ENCODE peak calls at places on chromosomes 2 and 18, in ten cellular contexts. L is CD8-positive, alpha-beta T cell; F is pons; B is cardiac fibroblast; H is T-cell; G is upper lobe of right lung; D is SK-N-SH; J is AML-193; I is GM04504; C is NCI-H69. O is an unnamed sample.

GRCh38 chr2:74004212-74005182 is 19.8 kb downstream of the TET3 start:
- DNase-seq in C (no peak), F (no peak), G (peak), L (no peak), J (no peak), D (no peak), I (no peak), B (no peak), H (no peak), O (no peak)

GRCh38 chr18:52897611-52898010 is 557.6 kb downstream of the DCC start:
- DNase-seq in L (no peak), G (no peak), J (no peak), D (no peak), B (no peak), F (no peak), I (no peak), H (no peak), C (no peak), O (no peak)

GRCh38 chr2:215680605-215681598 is 245.0 kb upstream of the FN1 start:
- DNase-seq in C (no peak), F (peak), L (peak), H (peak), I (peak), B (peak), G (no peak), D (no peak), J (peak), O (no peak)

GRCh38 chr2:240460243-240460630 is 24.8 kb downstream of the GPC1 start:
- DNase-seq in H (no peak), I (no peak), C (no peak), B (no peak), J (no peak), G (peak), F (no peak), L (no peak), D (no peak), O (peak)

GRCh38 chr2:28088970-28089369 is 198.4 kb downstream of the BABAM2 start:
- DNase-seq in J (no peak), D (no peak), B (no peak), G (no peak), C (no peak), L (no peak), I (no peak), F (no peak), H (no peak), O (no peak)

GRCh38 chr2:69830045-69830905 is 815 bp downstream of the GMCL1 start:
- DNase-seq in I (no peak), F (peak), H (peak), G (peak), C (peak), J (peak), D (peak), B (peak), L (peak), O (no peak)

GRCh38 chr2:114044985-114045384 is 155.1 kb downstream of the ACTR3 start:
- DNase-seq in C (no peak), F (no peak), H (no peak), J (no peak), L (no peak), B (no peak), I (no peak), D (no peak), G (no peak), O (no peak)

GRCh38 chr2:216300921-216301320 is 71.4 kb downstream of the MARCHF4 start:
- DNase-seq in C (peak), I (no peak), J (no peak), H (no peak), F (no peak), G (no peak), B (no peak), L (no peak), D (no peak), O (no peak)

O was measured in ascending aorta.